ENCODE peak calls at places on chromosome 9, in six cellular contexts. One of them, this sample, is unnamed.

GRCh38 chr9:93557366-93558137 is 18.8 kb upstream of the PHF2 start:
- DNase-seq in H9: no peak
- DNase-seq in IMR-90: no peak
- DNase-seq in mesendoderm: no peak
- DNase-seq in mesenchymal stem cell: no peak
- DNase-seq in neuronal stem cell: no peak
- DNase-seq in this sample: no peak

GRCh38 chr9:79707589-79707988 is 135.8 kb downstream of the TLE4 start:
- DNase-seq in mesenchymal stem cell: no peak
- DNase-seq in H9: no peak
- DNase-seq in mesendoderm: no peak
- DNase-seq in neuronal stem cell: no peak
- DNase-seq in IMR-90: no peak
- DNase-seq in this sample: no peak

GRCh38 chr9:112439825-112440224 is 46.8 kb upstream of the KIAA1958 start:
- DNase-seq in H9: no peak
- DNase-seq in mesendoderm: no peak
- DNase-seq in IMR-90: no peak
- DNase-seq in neuronal stem cell: no peak
- DNase-seq in mesenchymal stem cell: no peak
- DNase-seq in this sample: no peak

GRCh38 chr9:110875275-110875674 is 163.0 kb downstream of the LPAR1 start:
- DNase-seq in mesenchymal stem cell: no peak
- DNase-seq in neuronal stem cell: no peak
- DNase-seq in mesendoderm: peak
- DNase-seq in H9: peak
- DNase-seq in IMR-90: no peak
- DNase-seq in this sample: peak

GRCh38 chr9:88803551-88804288 is 187.5 kb upstream of the S1PR3 start:
- DNase-seq in H9: no peak
- DNase-seq in mesenchymal stem cell: no peak
- DNase-seq in neuronal stem cell: no peak
- DNase-seq in mesendoderm: no peak
- DNase-seq in IMR-90: peak
- DNase-seq in this sample: no peak

GRCh38 chr9:98538203-98538602 is 170.5 kb downstream of the GABBR2 start:
- DNase-seq in mesendoderm: peak
- DNase-seq in H9: no peak
- DNase-seq in mesenchymal stem cell: no peak
- DNase-seq in IMR-90: no peak
- DNase-seq in neuronal stem cell: no peak
- DNase-seq in this sample: no peak

GRCh38 chr9:98195671-98196070 is 3.2 kb upstream of the CORO2A start:
- DNase-seq in IMR-90: no peak
- DNase-seq in H9: no peak
- DNase-seq in mesendoderm: peak
- DNase-seq in neuronal stem cell: no peak
- DNase-seq in mesenchymal stem cell: no peak
- DNase-seq in this sample: no peak

GRCh38 chr9:34568783-34569182 is 20.7 kb downstream of the CNTFR start:
- DNase-seq in neuronal stem cell: no peak
- DNase-seq in H9: no peak
- DNase-seq in mesendoderm: no peak
- DNase-seq in mesenchymal stem cell: no peak
- DNase-seq in IMR-90: no peak
- DNase-seq in this sample: no peak

GRCh38 chr9:127741831-127742434 is 6.8 kb upstream of the TOR2A start:
- DNase-seq in mesendoderm: peak
- DNase-seq in IMR-90: no peak
- DNase-seq in mesenchymal stem cell: peak
- DNase-seq in neuronal stem cell: peak
- DNase-seq in H9: peak
- DNase-seq in this sample: peak

GRCh38 chr9:94912700-94913249 is 186.3 kb downstream of the AOPEP start:
- DNase-seq in mesendoderm: peak
- DNase-seq in neuronal stem cell: no peak
- DNase-seq in mesenchymal stem cell: peak
- DNase-seq in IMR-90: peak
- DNase-seq in H9: no peak
- DNase-seq in this sample: peak

GRCh38 chr9:16970321-16970720 is 99.9 kb upstream of the BNC2 start:
- DNase-seq in IMR-90: no peak
- DNase-seq in H9: no peak
- DNase-seq in neuronal stem cell: no peak
- DNase-seq in mesenchymal stem cell: no peak
- DNase-seq in mesendoderm: no peak
- DNase-seq in this sample: no peak

GRCh38 chr9:706606-707451 is 134.7 kb upstream of the DMRT1 start:
- DNase-seq in mesenchymal stem cell: peak
- DNase-seq in H9: peak
- DNase-seq in neuronal stem cell: peak
- DNase-seq in mesendoderm: peak
- DNase-seq in IMR-90: peak
- DNase-seq in this sample: no peak

GRCh38 chr9:23537192-23538059 is 288.6 kb downstream of the ELAVL2 start:
- DNase-seq in mesendoderm: no peak
- DNase-seq in H9: no peak
- DNase-seq in neuronal stem cell: peak
- DNase-seq in mesenchymal stem cell: no peak
- DNase-seq in IMR-90: no peak
- DNase-seq in this sample: no peak
- H4K8ac ChIP-seq in mesendoderm: no peak
- H4K8ac ChIP-seq in H9: no peak
- H4K8ac ChIP-seq in neuronal stem cell: no peak
- H4K8ac ChIP-seq in mesenchymal stem cell: no peak
- H4K8ac ChIP-seq in IMR-90: no peak
- H4K8ac ChIP-seq in this sample: no peak

DNA sequence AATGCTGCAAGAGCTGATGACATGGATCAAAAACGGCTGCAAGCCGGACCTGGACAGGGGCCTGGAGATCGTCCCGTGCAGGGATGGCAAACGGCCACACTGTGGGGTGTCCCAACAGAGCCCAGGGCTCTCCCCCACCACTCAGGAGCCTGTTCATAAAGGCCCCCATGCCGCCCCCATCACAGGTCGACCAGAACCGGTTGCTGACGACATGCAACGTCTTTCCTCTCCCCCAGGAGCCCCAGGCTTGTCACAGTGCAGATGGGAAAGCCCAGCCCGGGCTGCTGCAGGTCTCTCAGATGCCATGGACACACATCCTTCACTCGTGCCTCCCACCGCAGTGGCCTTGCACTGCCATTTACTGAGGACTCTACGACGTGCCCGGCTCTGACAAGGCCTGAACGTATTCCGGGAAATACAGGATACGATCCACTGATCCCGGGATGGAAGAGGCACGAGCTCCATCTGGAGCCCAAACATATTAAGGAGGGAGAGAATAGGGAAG is 76.5 kb upstream of the SARDH start:
- DNase-seq in mesenchymal stem cell: no peak
- DNase-seq in IMR-90: no peak
- DNase-seq in neuronal stem cell: no peak
- DNase-seq in H9: no peak
- DNase-seq in mesendoderm: no peak
- DNase-seq in this sample: no peak
- H4K8ac ChIP-seq in mesenchymal stem cell: no peak
- H4K8ac ChIP-seq in IMR-90: no peak
- H4K8ac ChIP-seq in neuronal stem cell: peak
- H4K8ac ChIP-seq in H9: no peak
- H4K8ac ChIP-seq in mesendoderm: no peak
- H4K8ac ChIP-seq in this sample: no peak

DNA sequence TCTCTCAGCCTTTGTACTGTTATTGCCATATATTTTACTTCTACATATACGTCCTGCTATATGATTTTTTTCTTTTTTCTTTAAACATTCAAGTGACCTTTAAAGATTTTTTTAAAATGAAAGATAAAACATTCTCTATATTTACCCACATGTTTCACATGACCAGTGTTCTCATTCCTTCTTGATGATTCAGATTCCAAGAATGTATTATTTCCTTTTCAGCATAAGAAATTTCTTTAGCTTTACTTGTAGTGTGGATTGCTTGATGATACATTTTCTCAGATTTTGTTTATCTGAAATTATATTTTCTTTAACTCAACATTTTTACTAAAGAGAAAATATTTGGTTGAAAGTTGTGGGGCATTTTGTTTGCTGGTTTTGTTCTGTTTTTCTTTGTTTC is 792.1 kb downstream of the BRINP1 start:
- DNase-seq in neuronal stem cell: no peak
- DNase-seq in IMR-90: no peak
- DNase-seq in mesendoderm: no peak
- DNase-seq in H9: no peak
- DNase-seq in mesenchymal stem cell: peak
- DNase-seq in this sample: no peak
- H4K8ac ChIP-seq in neuronal stem cell: no peak
- H4K8ac ChIP-seq in IMR-90: no peak
- H4K8ac ChIP-seq in mesendoderm: no peak
- H4K8ac ChIP-seq in H9: no peak
- H4K8ac ChIP-seq in mesenchymal stem cell: no peak
- H4K8ac ChIP-seq in this sample: no peak

GRCh38 chr9:113503613-113504230 is 40.2 kb downstream of the RGS3 start:
- DNase-seq in neuronal stem cell: no peak
- DNase-seq in H9: no peak
- DNase-seq in IMR-90: peak
- DNase-seq in mesenchymal stem cell: no peak
- DNase-seq in mesendoderm: peak
- DNase-seq in this sample: no peak
- H4K8ac ChIP-seq in neuronal stem cell: no peak
- H4K8ac ChIP-seq in H9: no peak
- H4K8ac ChIP-seq in IMR-90: peak
- H4K8ac ChIP-seq in mesenchymal stem cell: peak
- H4K8ac ChIP-seq in mesendoderm: no peak
- H4K8ac ChIP-seq in this sample: no peak

DNA sequence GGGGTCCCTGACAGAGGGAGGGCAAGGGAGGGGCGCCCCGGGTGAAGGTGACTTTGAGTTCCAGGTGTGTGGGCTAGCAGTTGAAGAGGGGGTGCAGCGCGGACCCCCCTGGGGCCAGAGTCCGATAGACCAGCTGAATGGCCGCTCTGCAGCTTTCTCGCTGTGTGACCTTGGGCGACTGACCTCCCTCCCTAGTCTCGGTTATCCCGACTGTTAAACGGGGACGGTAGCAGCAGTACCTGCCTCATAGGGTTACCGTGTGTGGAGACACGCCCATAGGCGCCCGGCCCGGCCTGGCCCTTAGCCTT is 31.3 kb downstream of the PRRX2 start:
- DNase-seq in H9: no peak
- DNase-seq in IMR-90: no peak
- DNase-seq in mesenchymal stem cell: no peak
- DNase-seq in mesendoderm: no peak
- DNase-seq in neuronal stem cell: no peak
- DNase-seq in this sample: no peak
- H4K8ac ChIP-seq in H9: no peak
- H4K8ac ChIP-seq in IMR-90: peak
- H4K8ac ChIP-seq in mesenchymal stem cell: peak
- H4K8ac ChIP-seq in mesendoderm: no peak
- H4K8ac ChIP-seq in neuronal stem cell: no peak
- H4K8ac ChIP-seq in this sample: peak

GRCh38 chr9:129361196-129361595 is 183.1 kb upstream of the IER5L start:
- DNase-seq in neuronal stem cell: no peak
- DNase-seq in mesenchymal stem cell: no peak
- DNase-seq in H9: no peak
- DNase-seq in IMR-90: no peak
- DNase-seq in mesendoderm: no peak
- DNase-seq in this sample: no peak

GRCh38 chr9:129359871-129360536 is 181.9 kb upstream of the IER5L start:
- DNase-seq in mesendoderm: no peak
- DNase-seq in H9: no peak
- DNase-seq in neuronal stem cell: no peak
- DNase-seq in IMR-90: no peak
- DNase-seq in mesenchymal stem cell: no peak
- DNase-seq in this sample: no peak

GRCh38 chr9:129365196-129365595 is 187.1 kb upstream of the IER5L start:
- DNase-seq in neuronal stem cell: no peak
- DNase-seq in H9: no peak
- DNase-seq in mesenchymal stem cell: no peak
- DNase-seq in IMR-90: peak
- DNase-seq in mesendoderm: no peak
- DNase-seq in this sample: no peak

GRCh38 chr9:129363216-129363873 is 185.3 kb upstream of the IER5L start:
- DNase-seq in IMR-90: no peak
- DNase-seq in mesenchymal stem cell: no peak
- DNase-seq in neuronal stem cell: no peak
- DNase-seq in mesendoderm: no peak
- DNase-seq in H9: no peak
- DNase-seq in this sample: no peak

GRCh38 chr9:129362287-129363098 is 184.4 kb upstream of the IER5L start:
- DNase-seq in mesendoderm: no peak
- DNase-seq in mesenchymal stem cell: no peak
- DNase-seq in H9: no peak
- DNase-seq in neuronal stem cell: no peak
- DNase-seq in IMR-90: no peak
- DNase-seq in this sample: no peak
- H4K8ac ChIP-seq in mesendoderm: no peak
- H4K8ac ChIP-seq in mesenchymal stem cell: peak
- H4K8ac ChIP-seq in H9: no peak
- H4K8ac ChIP-seq in neuronal stem cell: no peak
- H4K8ac ChIP-seq in IMR-90: no peak
- H4K8ac ChIP-seq in this sample: no peak

DNA sequence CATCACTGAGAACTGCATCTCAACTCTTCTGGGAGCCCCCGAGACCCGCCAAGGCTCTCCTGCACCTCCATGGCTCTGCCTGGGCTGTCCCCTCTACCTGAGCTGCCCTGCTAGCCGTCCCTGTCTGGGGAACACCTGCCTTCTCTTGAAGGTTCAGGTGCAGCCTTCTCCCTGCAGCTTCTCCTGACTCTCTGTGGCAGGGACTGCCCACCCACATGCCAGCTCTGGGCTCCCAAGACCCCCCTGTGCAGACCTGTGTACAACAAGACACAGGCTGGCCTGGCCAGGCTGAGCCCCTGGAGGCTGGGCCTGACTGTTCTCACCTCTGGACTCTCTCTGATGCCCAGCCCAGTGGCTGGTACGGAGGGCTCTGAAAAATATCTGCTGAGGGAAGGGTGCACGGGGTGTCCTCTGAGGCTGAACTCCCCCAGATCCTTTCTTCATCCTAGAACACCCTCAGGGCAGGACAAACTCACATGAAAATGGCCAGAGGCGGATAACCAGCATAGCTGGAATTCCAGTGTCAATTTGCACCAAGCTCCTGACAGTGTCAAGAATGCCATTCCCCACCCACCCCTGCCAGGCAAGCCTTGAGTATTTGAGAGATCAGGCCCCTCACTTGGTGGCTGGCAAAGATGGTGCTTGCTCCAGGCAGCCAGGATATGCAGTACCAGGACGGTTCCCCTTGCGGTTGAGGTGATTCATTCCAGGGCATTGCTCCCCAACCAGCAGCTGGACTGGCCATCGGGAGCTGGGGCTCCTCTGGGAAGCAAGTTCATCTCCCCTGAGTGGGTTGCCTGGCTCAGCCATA is 40.9 kb upstream of the SLC25A51 start:
- DNase-seq in mesendoderm: peak
- DNase-seq in mesenchymal stem cell: no peak
- DNase-seq in IMR-90: peak
- DNase-seq in neuronal stem cell: peak
- DNase-seq in H9: peak
- DNase-seq in this sample: peak
- H4K8ac ChIP-seq in mesendoderm: no peak
- H4K8ac ChIP-seq in mesenchymal stem cell: peak
- H4K8ac ChIP-seq in IMR-90: peak
- H4K8ac ChIP-seq in neuronal stem cell: no peak
- H4K8ac ChIP-seq in H9: no peak
- H4K8ac ChIP-seq in this sample: no peak

This sample was measured in H1.